ENCODE peak calls at places on chromosomes 1 and 21, in five cellular contexts. One of them, this sample, is unnamed.

GRCh38 chr1:183203094-183203493 is 17.0 kb downstream of the LAMC2 start:
- DNase-seq in fibroblast of lung: no peak
- DNase-seq in IMR-90: no peak
- DNase-seq in colonic mucosa: no peak
- DNase-seq in DND-41: peak; percentile 20
- DNase-seq in this sample: no peak

GRCh38 chr1:8152731-8153702 is 126.9 kb upstream of the ERRFI1 start:
- DNase-seq in DND-41: peak; percentile 62
- DNase-seq in IMR-90: no peak
- DNase-seq in colonic mucosa: no peak
- DNase-seq in fibroblast of lung: no peak
- DNase-seq in this sample: no peak

GRCh38 chr1:25715888-25716287 is 84.1 kb upstream of the SELENON start:
- DNase-seq in colonic mucosa: no peak
- DNase-seq in DND-41: no peak
- DNase-seq in fibroblast of lung: no peak
- DNase-seq in IMR-90: no peak
- DNase-seq in this sample: no peak

GRCh38 chr1:90045853-90046563 is 51.1 kb downstream of the ZNF326 start:
- DNase-seq in fibroblast of lung: peak; percentile 2
- DNase-seq in colonic mucosa: no peak
- DNase-seq in IMR-90: peak; percentile 21
- DNase-seq in DND-41: peak; percentile 53
- DNase-seq in this sample: peak; percentile 39

GRCh38 chr21:27802816-27803475 is 836.1 kb upstream of the ADAMTS5 start:
- DNase-seq in IMR-90: peak; percentile 31
- DNase-seq in DND-41: peak; percentile 50
- DNase-seq in fibroblast of lung: no peak
- DNase-seq in colonic mucosa: peak; percentile 53
- DNase-seq in this sample: peak; percentile 27

GRCh38 chr1:223731076-223731770 is 18.9 kb downstream of the CAPN2 start:
- DNase-seq in colonic mucosa: peak; percentile 49
- DNase-seq in DND-41: no peak
- DNase-seq in IMR-90: peak; percentile 78
- DNase-seq in fibroblast of lung: peak; percentile 83
- DNase-seq in this sample: no peak

GRCh38 chr1:40383488-40384412 is 10.2 kb downstream of the SMAP2 start:
- DNase-seq in IMR-90: peak; percentile 93
- DNase-seq in colonic mucosa: no peak
- DNase-seq in DND-41: no peak
- DNase-seq in fibroblast of lung: peak; percentile 85
- DNase-seq in this sample: no peak

GRCh38 chr1:184299076-184299790 is 87.6 kb upstream of the C1orf21 start:
- DNase-seq in IMR-90: peak; percentile 95
- DNase-seq in fibroblast of lung: peak; percentile 95
- DNase-seq in DND-41: no peak
- DNase-seq in colonic mucosa: no peak
- DNase-seq in this sample: peak; percentile 16

GRCh38 chr1:67764674-67765073 is 68.6 kb downstream of the GNG12 start:
- DNase-seq in colonic mucosa: no peak
- DNase-seq in IMR-90: no peak
- DNase-seq in DND-41: no peak
- DNase-seq in fibroblast of lung: no peak
- DNase-seq in this sample: no peak

GRCh38 chr1:199780948-199781347 is 246.6 kb upstream of the NR5A2 start:
- DNase-seq in DND-41: no peak
- DNase-seq in IMR-90: peak; percentile 70
- DNase-seq in colonic mucosa: no peak
- DNase-seq in fibroblast of lung: peak; percentile 61
- DNase-seq in this sample: no peak

DNA sequence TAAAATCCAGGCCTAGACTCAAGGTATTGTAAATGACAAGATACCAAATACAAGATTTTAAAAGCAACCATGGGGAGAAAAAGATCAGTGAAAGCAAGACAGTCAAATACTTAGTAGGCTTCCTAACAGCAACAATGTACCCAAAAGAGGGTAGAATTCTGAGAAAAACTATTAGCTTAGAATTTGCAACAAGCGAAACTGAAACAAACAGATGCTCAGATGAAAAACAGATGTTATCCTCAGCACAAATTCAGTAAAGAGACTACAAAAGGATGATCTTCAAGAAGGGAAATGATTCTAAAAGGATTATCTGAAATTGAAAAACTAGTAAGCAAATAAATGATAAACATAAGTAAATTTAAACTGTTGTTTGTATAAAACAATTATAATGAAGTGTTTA is 40.0 kb downstream of the PDC start:
- DNase-seq in fibroblast of lung: no peak
- DNase-seq in DND-41: no peak
- DNase-seq in colonic mucosa: no peak
- DNase-seq in IMR-90: peak; percentile 27
- DNase-seq in this sample: no peak
- H3K9ac ChIP-seq in fibroblast of lung: no peak overlapping the region
- H3K9ac ChIP-seq in DND-41: no peak overlapping the region
- H3K9ac ChIP-seq in colonic mucosa: no peak overlapping the region
- H3K9ac ChIP-seq in IMR-90: no peak overlapping the region
- H3K9ac ChIP-seq in this sample: no peak overlapping the region

GRCh38 chr21:37371041-37371397 is 4.4 kb downstream of the DYRK1A start:
- DNase-seq in DND-41: no peak
- DNase-seq in IMR-90: no peak
- DNase-seq in colonic mucosa: no peak
- DNase-seq in fibroblast of lung: no peak
- DNase-seq in this sample: no peak
- H3K4me3 ChIP-seq in DND-41: peak overlapping the region; percentile 79
- H3K4me3 ChIP-seq in IMR-90: no peak overlapping the region
- H3K4me3 ChIP-seq in colonic mucosa: no peak overlapping the region
- H3K4me3 ChIP-seq in fibroblast of lung: peak overlapping the region; percentile 86
- H3K4me3 ChIP-seq in this sample: peak overlapping the region; percentile 92

GRCh38 chr1:159775716-159776115 is 5.0 kb upstream of the DUSP23 start:
- DNase-seq in IMR-90: no peak
- DNase-seq in colonic mucosa: no peak
- DNase-seq in fibroblast of lung: no peak
- DNase-seq in DND-41: no peak
- DNase-seq in this sample: no peak

GRCh38 chr1:159780583-159781582 is at the start of gene DUSP23:
- DNase-seq in fibroblast of lung: peak; percentile 97
- DNase-seq in DND-41: peak; percentile 33
- DNase-seq in colonic mucosa: peak; percentile 98
- DNase-seq in IMR-90: peak; percentile 96
- DNase-seq in this sample: peak; percentile 98

GRCh38 chr1:159779403-159779851 is 1.3 kb upstream of the DUSP23 start:
- DNase-seq in DND-41: no peak
- DNase-seq in fibroblast of lung: peak; percentile 92
- DNase-seq in IMR-90: peak; percentile 46
- DNase-seq in colonic mucosa: no peak
- DNase-seq in this sample: no peak

GRCh38 chr1:159781992-159782391 is 1.2 kb downstream of the DUSP23 start:
- DNase-seq in colonic mucosa: no peak
- DNase-seq in fibroblast of lung: no peak
- DNase-seq in IMR-90: no peak
- DNase-seq in DND-41: no peak
- DNase-seq in this sample: no peak

DNA sequence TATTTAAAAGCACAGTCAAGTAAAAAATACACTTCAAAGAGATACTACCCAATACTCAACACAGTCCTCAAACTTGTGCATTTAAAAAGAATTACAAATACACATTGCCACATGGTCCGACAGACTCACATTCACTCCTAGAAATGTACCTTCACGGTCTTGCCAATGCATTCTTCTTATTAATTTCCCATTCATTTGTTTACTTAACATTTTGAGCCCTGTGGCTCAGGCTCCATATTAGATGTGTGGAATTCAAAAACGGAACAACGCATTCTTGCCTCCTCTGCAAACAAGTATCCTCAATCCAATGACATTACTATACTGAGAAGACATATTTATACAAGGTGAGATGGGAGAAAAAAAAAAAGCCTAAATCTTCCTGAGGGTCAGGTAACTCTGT is 2.5 kb upstream of the DUSP23 start:
- DNase-seq in DND-41: no peak
- DNase-seq in colonic mucosa: no peak
- DNase-seq in fibroblast of lung: no peak
- DNase-seq in IMR-90: no peak
- DNase-seq in this sample: no peak
- H3K9ac ChIP-seq in DND-41: no peak overlapping the region
- H3K9ac ChIP-seq in colonic mucosa: no peak overlapping the region
- H3K9ac ChIP-seq in fibroblast of lung: no peak overlapping the region
- H3K9ac ChIP-seq in IMR-90: no peak overlapping the region
- H3K9ac ChIP-seq in this sample: no peak overlapping the region

GRCh38 chr1:204216880-204217647 is 3.3 kb upstream of the GOLT1A start:
- DNase-seq in colonic mucosa: no peak
- DNase-seq in IMR-90: no peak
- DNase-seq in fibroblast of lung: no peak
- DNase-seq in DND-41: no peak
- DNase-seq in this sample: no peak

GRCh38 chr1:204212715-204213114 is 1.1 kb downstream of the GOLT1A start:
- DNase-seq in IMR-90: no peak
- DNase-seq in DND-41: no peak
- DNase-seq in fibroblast of lung: no peak
- DNase-seq in colonic mucosa: no peak
- DNase-seq in this sample: no peak

GRCh38 chr1:204216236-204216635 is 2.4 kb upstream of the GOLT1A start:
- DNase-seq in fibroblast of lung: no peak
- DNase-seq in colonic mucosa: no peak
- DNase-seq in DND-41: no peak
- DNase-seq in IMR-90: no peak
- DNase-seq in this sample: no peak

GRCh38 chr1:204211021-204211420 is 2.8 kb downstream of the GOLT1A start:
- DNase-seq in DND-41: no peak
- DNase-seq in colonic mucosa: no peak
- DNase-seq in IMR-90: no peak
- DNase-seq in fibroblast of lung: no peak
- DNase-seq in this sample: no peak

GRCh38 chr1:204213668-204214662 is at the start of gene GOLT1A:
- DNase-seq in IMR-90: peak; percentile 87
- DNase-seq in fibroblast of lung: peak; percentile 79
- DNase-seq in DND-41: no peak
- DNase-seq in colonic mucosa: peak; percentile 93
- DNase-seq in this sample: peak; percentile 65
- H3K4me3 ChIP-seq in IMR-90: no peak within 1 kb of the TSS
- H3K4me3 ChIP-seq in fibroblast of lung: peak within 1 kb of the TSS; percentile 10
- H3K4me3 ChIP-seq in DND-41: no peak within 1 kb of the TSS
- H3K4me3 ChIP-seq in colonic mucosa: peak within 1 kb of the TSS; percentile 18
- H3K4me3 ChIP-seq in this sample: no peak within 1 kb of the TSS

GRCh38 chr1:207050428-207050767 is 610 bp downstream of the YOD1 start:
- DNase-seq in colonic mucosa: peak; percentile 52
- DNase-seq in fibroblast of lung: no peak
- DNase-seq in DND-41: peak; percentile 31
- DNase-seq in IMR-90: no peak
- DNase-seq in this sample: no peak
- H3K9ac ChIP-seq in colonic mucosa: peak overlapping the region; percentile 92
- H3K9ac ChIP-seq in fibroblast of lung: peak overlapping the region; percentile 93
- H3K9ac ChIP-seq in DND-41: peak overlapping the region; percentile 75
- H3K9ac ChIP-seq in IMR-90: peak overlapping the region; percentile 91
- H3K9ac ChIP-seq in this sample: peak overlapping the region; percentile 96

GRCh38 chr1:206556047-206556747 is 48.9 kb downstream of the RASSF5 start:
- DNase-seq in colonic mucosa: no peak
- DNase-seq in IMR-90: no peak
- DNase-seq in DND-41: no peak
- DNase-seq in fibroblast of lung: no peak
- DNase-seq in this sample: no peak
- H3K4me3 ChIP-seq in colonic mucosa: peak overlapping the region; percentile 58
- H3K4me3 ChIP-seq in IMR-90: no peak overlapping the region
- H3K4me3 ChIP-seq in DND-41: peak overlapping the region; percentile 87
- H3K4me3 ChIP-seq in fibroblast of lung: no peak overlapping the region
- H3K4me3 ChIP-seq in this sample: no peak overlapping the region

DNA sequence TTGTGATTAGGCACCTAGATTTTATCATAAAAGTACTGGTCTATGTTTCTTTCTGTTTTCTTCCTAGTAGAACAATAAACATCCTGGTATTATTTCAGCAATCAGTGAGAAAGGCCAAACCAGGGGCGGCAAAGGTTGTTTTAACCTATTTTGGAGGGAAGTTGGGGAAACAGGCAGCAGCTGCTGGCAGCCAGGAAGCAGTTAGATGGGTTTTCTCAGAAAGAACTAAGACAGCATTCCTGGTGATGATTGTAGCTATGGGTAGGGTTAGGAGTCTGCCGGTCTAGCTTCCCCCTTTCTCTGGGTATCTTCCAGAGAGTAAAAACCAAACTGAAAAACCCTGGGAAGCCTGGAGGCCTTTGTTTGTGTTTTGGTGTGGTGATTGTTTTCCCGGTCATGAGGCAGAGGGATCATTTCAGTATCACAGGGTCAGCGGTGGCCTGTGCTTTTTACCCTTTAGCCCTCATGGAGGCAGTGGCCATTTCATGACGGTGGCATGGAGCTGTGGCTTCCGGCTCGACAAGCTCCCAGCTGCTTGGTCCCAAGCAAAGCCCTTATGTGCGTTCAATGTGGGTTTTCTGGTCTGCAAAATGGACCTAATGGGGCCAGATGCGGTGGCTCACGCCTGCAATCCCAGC is 19.6 kb upstream of the TNFRSF1B start:
- DNase-seq in IMR-90: no peak
- DNase-seq in colonic mucosa: no peak
- DNase-seq in DND-41: no peak
- DNase-seq in fibroblast of lung: no peak
- DNase-seq in this sample: no peak
- H3K9ac ChIP-seq in IMR-90: peak overlapping the region; percentile 7
- H3K9ac ChIP-seq in colonic mucosa: peak overlapping the region; percentile 33
- H3K9ac ChIP-seq in DND-41: no peak overlapping the region
- H3K9ac ChIP-seq in fibroblast of lung: no peak overlapping the region
- H3K9ac ChIP-seq in this sample: no peak overlapping the region

GRCh38 chr1:27058976-27059688 is 46.5 kb upstream of the TENT5B start:
- DNase-seq in colonic mucosa: no peak
- DNase-seq in DND-41: no peak
- DNase-seq in IMR-90: no peak
- DNase-seq in fibroblast of lung: no peak
- DNase-seq in this sample: no peak
- H3K4me3 ChIP-seq in colonic mucosa: no peak overlapping the region
- H3K4me3 ChIP-seq in DND-41: no peak overlapping the region
- H3K4me3 ChIP-seq in IMR-90: no peak overlapping the region
- H3K4me3 ChIP-seq in fibroblast of lung: no peak overlapping the region
- H3K4me3 ChIP-seq in this sample: no peak overlapping the region

This sample was measured in SK-N-SH.